ENCODE peak calls at places on chromosome 14, in four cellular contexts. One of them, this sample, is unnamed.
A peak's percentile ranks its signal among the peaks of the same experiment; 100 is the strongest.

GRCh38 chr14:76261371-76261811 is 109.7 kb downstream of the GPATCH2L start:
- DNase-seq in activated effector memory CD4-positive, alpha-beta T cell treated with Interleukin-2 at 50 U/mL for 16 hours: no peak
- DNase-seq in neural crest cell: no peak
- DNase-seq in A673: no peak
- DNase-seq in this sample: no peak

GRCh38 chr14:56145181-56145580 is 27.0 kb downstream of the PELI2 start:
- DNase-seq in activated effector memory CD4-positive, alpha-beta T cell treated with Interleukin-2 at 50 U/mL for 16 hours: no peak
- DNase-seq in neural crest cell: no peak
- DNase-seq in A673: no peak
- DNase-seq in this sample: no peak

GRCh38 chr14:65533736-65534404 is 121.3 kb downstream of the FUT8 start:
- DNase-seq in activated effector memory CD4-positive, alpha-beta T cell treated with Interleukin-2 at 50 U/mL for 16 hours: no peak
- DNase-seq in neural crest cell: no peak
- DNase-seq in A673: no peak
- DNase-seq in this sample: no peak

GRCh38 chr14:34181308-34181707 is 230.4 kb upstream of the EGLN3 start:
- DNase-seq in activated effector memory CD4-positive, alpha-beta T cell treated with Interleukin-2 at 50 U/mL for 16 hours: no peak
- DNase-seq in neural crest cell: no peak
- DNase-seq in A673: no peak
- DNase-seq in this sample: peak; percentile 8

GRCh38 chr14:58215191-58215914 is 15.4 kb downstream of the ACTR10 start:
- DNase-seq in activated effector memory CD4-positive, alpha-beta T cell treated with Interleukin-2 at 50 U/mL for 16 hours: no peak
- DNase-seq in neural crest cell: no peak
- DNase-seq in A673: no peak
- DNase-seq in this sample: no peak

GRCh38 chr14:74585406-74586335 is 26.4 kb downstream of the LTBP2 start:
- DNase-seq in activated effector memory CD4-positive, alpha-beta T cell treated with Interleukin-2 at 50 U/mL for 16 hours: no peak
- DNase-seq in neural crest cell: no peak
- DNase-seq in A673: no peak
- DNase-seq in this sample: no peak

GRCh38 chr14:33851366-33851765 is 99.5 kb downstream of the EGLN3 start:
- DNase-seq in activated effector memory CD4-positive, alpha-beta T cell treated with Interleukin-2 at 50 U/mL for 16 hours: no peak
- DNase-seq in neural crest cell: no peak
- DNase-seq in A673: no peak
- DNase-seq in this sample: peak; percentile 56

GRCh38 chr14:100555436-100556067 is 31.7 kb downstream of the BEGAIN start:
- DNase-seq in activated effector memory CD4-positive, alpha-beta T cell treated with Interleukin-2 at 50 U/mL for 16 hours: no peak
- DNase-seq in neural crest cell: no peak
- DNase-seq in A673: no peak
- DNase-seq in this sample: no peak

GRCh38 chr14:90661881-90662280 is 154.3 kb downstream of the TTC7B start:
- DNase-seq in activated effector memory CD4-positive, alpha-beta T cell treated with Interleukin-2 at 50 U/mL for 16 hours: no peak
- DNase-seq in neural crest cell: no peak
- DNase-seq in A673: no peak
- DNase-seq in this sample: no peak

GRCh38 chr14:59321184-59321952 is 132.9 kb downstream of the DAAM1 start:
- DNase-seq in activated effector memory CD4-positive, alpha-beta T cell treated with Interleukin-2 at 50 U/mL for 16 hours: no peak
- DNase-seq in neural crest cell: no peak
- DNase-seq in A673: no peak
- DNase-seq in this sample: no peak

GRCh38 chr14:86462193-86462592 is 932.2 kb downstream of the FLRT2 start:
- DNase-seq in activated effector memory CD4-positive, alpha-beta T cell treated with Interleukin-2 at 50 U/mL for 16 hours: no peak
- DNase-seq in neural crest cell: no peak
- DNase-seq in A673: peak; percentile 46
- DNase-seq in this sample: peak; percentile 67

This sample was measured in NCI-H69.